ENCODE peak calls at places on chromosome 9, in five cellular contexts. S is mucosa of descending colon, O is EH, F is brain microvascular endothelial cell, L is right atrium auricular region. K is an unnamed sample.

GRCh38 chr9:136662326-136662655 is 425 bp upstream of the EGFL7 start:
- DNase-seq in F (no peak), S (no peak), L (no peak), O (no peak), K (no peak)

GRCh38 chr9:70936536-70936935 is 184.9 kb downstream of the TRPM3 start:
- DNase-seq in F (no peak), L (no peak), O (no peak), S (no peak), K (no peak)

GRCh38 chr9:87479801-87480201 is 17.9 kb upstream of the DAPK1 start:
- DNase-seq in S (peak), F (peak), O (peak), L (no peak), K (no peak)

GRCh38 chr9:128729302-128729701 is 5.4 kb upstream of the ZDHHC12 start:
- DNase-seq in S (no peak), L (no peak), O (no peak), F (no peak), K (no peak)

GRCh38 chr9:77843088-77843985 is 188.3 kb downstream of the GNAQ start:
- DNase-seq in F (no peak), L (no peak), O (no peak), S (no peak), K (no peak)

GRCh38 chr9:109751253-109751652 is 28.7 kb upstream of the PALM2AKAP2 start:
- DNase-seq in L (no peak), F (no peak), S (no peak), O (peak), K (no peak)

GRCh38 chr9:89360465-89360864 is 42.2 kb downstream of the SECISBP2 start:
- DNase-seq in F (no peak), O (no peak), S (no peak), L (no peak), K (no peak)

GRCh38 chr9:19768798-19769197 is 20.0 kb downstream of the SLC24A2 start:
- DNase-seq in S (no peak), L (no peak), F (no peak), O (no peak), K (no peak)

GRCh38 chr9:129665008-129665771 is at the start of gene PRRX2:
- DNase-seq in S (no peak), F (no peak), L (peak), O (peak), K (no peak)

GRCh38 chr9:20066120-20066519 is 277.3 kb upstream of the SLC24A2 start:
- DNase-seq in S (no peak), L (no peak), F (no peak), O (no peak), K (no peak)

GRCh38 chr9:93081081-93081529 is 14.9 kb upstream of the CARD19 start:
- DNase-seq in S (no peak), O (no peak), L (no peak), F (no peak), K (peak)

GRCh38 chr9:114304416-114305188 is 18.3 kb upstream of the ORM1 start:
- DNase-seq in F (no peak), S (no peak), L (no peak), O (no peak), K (peak)

GRCh38 chr9:125620216-125620615 is 86.8 kb downstream of the MAPKAP1 start:
- DNase-seq in L (no peak), O (no peak), F (no peak), S (no peak), K (no peak)

GRCh38 chr9:109557481-109557880 is 59.4 kb upstream of the PTPN3 start:
- DNase-seq in O (no peak), S (no peak), L (no peak), F (no peak), K (no peak)

GRCh38 chr9:116352958-116353357 is 199.4 kb downstream of the PAPPA start:
- DNase-seq in O (no peak), L (no peak), S (no peak), F (no peak), K (no peak)

GRCh38 chr9:116416421-116416820 is 262.8 kb downstream of the PAPPA start:
- DNase-seq in S (no peak), F (no peak), O (peak), L (no peak), K (no peak)

GRCh38 chr9:136399176-136400037 is 563 bp downstream of the SNAPC4 start:
- DNase-seq in S (peak), F (peak), O (peak), L (no peak), K (no peak)

GRCh38 chr9:35277171-35277520 is 115.3 kb downstream of the UNC13B start:
- DNase-seq in L (no peak), O (no peak), F (no peak), S (no peak), K (no peak)

GRCh38 chr9:130041648-130042405 is 1.2 kb downstream of the FNBP1 start:
- DNase-seq in O (peak), L (no peak), S (peak), F (no peak), K (no peak)

GRCh38 chr9:110015759-110016158 is 192.2 kb downstream of the C9orf152 start:
- DNase-seq in O (peak), F (peak), L (no peak), S (no peak), K (no peak)

GRCh38 chr9:110252509-110253139 is 3.7 kb downstream of the TXN start:
- DNase-seq in S (no peak), O (no peak), L (no peak), F (no peak), K (no peak)

GRCh38 chr9:98502311-98502975 is 206.3 kb downstream of the GABBR2 start:
- DNase-seq in S (no peak), O (peak), F (peak), L (no peak), K (peak)

GRCh38 chr9:127838375-127839078 is 15.9 kb downstream of the ENG start:
- DNase-seq in S (peak), F (peak), L (peak), O (peak), K (peak)

GRCh38 chr9:114898741-114899140 is 31.6 kb downstream of the TNFSF8 start:
- DNase-seq in F (no peak), O (no peak), L (no peak), S (peak), K (no peak)

GRCh38 chr9:29213374-29214161 is 1640.3 kb upstream of the C9orf72 start:
- DNase-seq in O (no peak), F (no peak), L (no peak), S (no peak), K (no peak)

GRCh38 chr9:21018177-21018576 is 13.3 kb downstream of the HACD4 start:
- DNase-seq in F (no peak), O (no peak), L (no peak), S (no peak), K (no peak)

K was measured in osteocyte.